ENCODE peak calls at places on chromosomes 1 and 21, in seven cellular contexts. P, W, V, F, N, Z and M are unnamed samples.

GRCh38 chr1:169364948-169365347 is 2.6 kb downstream of the NME7 start:
- DNase-seq in P (no peak), W (no peak), V (no peak), F (no peak), N (no peak), Z (no peak), M (no peak)

GRCh38 chr21:17476006-17476405 is 36.8 kb upstream of the CXADR start:
- DNase-seq in P (no peak), W (no peak), V (peak; percentile 79), F (no peak), N (no peak), Z (no peak), M (no peak)

GRCh38 chr1:243227596-243227995 is 27.5 kb downstream of the CEP170 start:
- DNase-seq in P (no peak), W (no peak), V (no peak), F (no peak), N (no peak), Z (no peak), M (no peak)

GRCh38 chr1:65148548-65149390 is 766 bp downstream of the AK4 start:
- DNase-seq in P (peak; percentile 19), W (peak; percentile 47), V (peak; percentile 63), F (peak; percentile 38), N (peak; percentile 50), Z (peak; percentile 17), M (peak; percentile 78)

GRCh38 chr1:112685913-112686312 is 11.5 kb downstream of the MOV10 start:
- DNase-seq in P (no peak), W (no peak), V (no peak), F (no peak), N (no peak), Z (no peak), M (no peak)

GRCh38 chr1:170893655-170894297 is 41.6 kb upstream of the MROH9 start:
- DNase-seq in P (no peak), W (no peak), V (no peak), F (no peak), N (no peak), Z (no peak), M (no peak)

GRCh38 chr1:42965339-42965738 is 6.7 kb upstream of the SLC2A1 start:
- DNase-seq in P (no peak), W (no peak), V (no peak), F (no peak), N (no peak), Z (no peak), M (no peak)

GRCh38 chr1:204288061-204288588 is 71.6 kb downstream of the PLEKHA6 start:
- DNase-seq in P (no peak), W (peak; percentile 80), V (peak; percentile 92), F (peak; percentile 97), N (peak; percentile 79), Z (no peak), M (no peak)

GRCh38 chr1:201457508-201457960 is 11.5 kb downstream of the PHLDA3 start:
- DNase-seq in P (no peak), W (no peak), V (no peak), F (no peak), N (no peak), Z (no peak), M (no peak)

GRCh38 chr1:230757856-230758704 is 10.9 kb downstream of the CAPN9 start:
- DNase-seq in P (no peak), W (no peak), V (no peak), F (no peak), N (no peak), Z (no peak), M (no peak)

GRCh38 chr21:44869860-44870747 is 3.4 kb downstream of the PTTG1IP start:
- DNase-seq in P (peak; percentile 96), W (peak; percentile 79), V (no peak), F (peak; percentile 60), N (peak; percentile 55), Z (no peak), M (no peak)

GRCh38 chr1:61640531-61641125 is 84.3 kb downstream of the TM2D1 start:
- DNase-seq in P (no peak), W (peak; percentile 47), V (no peak), F (no peak), N (no peak), Z (no peak), M (no peak)

GRCh38 chr1:111139956-111140679 is at the start of the genes CEPT1 and DRAM2:
- DNase-seq in P (peak; percentile 96), W (peak; percentile 96), V (peak; percentile 98), F (peak; percentile 71), N (peak; percentile 94), Z (peak; percentile 91), M (peak; percentile 99)

GRCh38 chr1:229347528-229347927 is 4.7 kb upstream of the CCSAP start:
- DNase-seq in P (no peak), W (no peak), V (no peak), F (no peak), N (no peak), Z (no peak), M (no peak)

GRCh38 chr1:43879414-43879813 is 54.2 kb upstream of the ARTN start:
- DNase-seq in P (peak; percentile 76), W (no peak), V (no peak), F (no peak), N (no peak), Z (no peak), M (no peak)

GRCh38 chr1:14784790-14785773 is 186.6 kb downstream of the KAZN start:
- DNase-seq in P (no peak), W (no peak), V (no peak), F (no peak), N (no peak), Z (no peak), M (no peak)

GRCh38 chr1:14783592-14783886 is 185.1 kb downstream of the KAZN start:
- DNase-seq in P (no peak), W (no peak), V (no peak), F (no peak), N (no peak), Z (no peak), M (peak; percentile 40)

GRCh38 chr1:14780271-14780670 is 181.8 kb downstream of the KAZN start:
- DNase-seq in P (no peak), W (no peak), V (no peak), F (no peak), N (peak; percentile 30), Z (no peak), M (no peak)

GRCh38 chr1:14781811-14782210 is 183.3 kb downstream of the KAZN start:
- DNase-seq in P (no peak), W (no peak), V (no peak), F (no peak), N (no peak), Z (no peak), M (no peak)

GRCh38 chr1:14782741-14783591 is 184.5 kb downstream of the KAZN start:
- DNase-seq in P (no peak), W (no peak), V (no peak), F (no peak), N (no peak), Z (no peak), M (no peak)
- TF ChIP-seq CTCF in P (peak; percentile 10), W (no peak), V (no peak), F (no peak), N (no peak), Z (no peak), M (no peak)

DNA sequence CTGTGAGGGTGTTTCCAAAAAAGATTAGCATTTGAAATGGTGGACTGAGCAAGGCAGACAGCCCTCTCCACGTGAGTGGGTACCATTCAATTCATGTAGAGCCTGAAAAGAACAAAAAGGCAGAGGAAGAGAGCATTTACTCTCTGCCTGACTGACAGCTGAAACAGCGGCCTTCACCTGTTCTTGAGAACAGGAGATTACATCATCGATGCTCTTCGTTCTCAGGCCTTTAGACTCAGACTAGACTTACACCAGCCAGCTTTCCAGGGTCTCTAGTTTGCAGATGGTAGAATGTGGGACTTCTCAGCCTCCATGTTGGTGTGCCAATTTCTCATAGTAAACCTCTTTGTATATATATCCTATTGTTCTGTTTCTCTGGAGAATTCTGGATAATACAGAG is 302.4 kb downstream of the BACH1 start:
- DNase-seq in P (no peak), W (no peak), V (no peak), F (no peak), N (no peak), Z (no peak), M (no peak)
- H3K4me1 ChIP-seq in P (no peaks in the 10 kb centered on the region), W (no peaks in the 10 kb centered on the region), V (no peaks in the 10 kb centered on the region), F (no peaks in the 10 kb centered on the region), N (no peaks in the 10 kb centered on the region), Z (no peaks in the 10 kb centered on the region), M (no peaks in the 10 kb centered on the region)

GRCh38 chr21:34074283-34075098 is 1.1 kb downstream of the MRPS6 start:
- DNase-seq in P (no peak), W (no peak), V (no peak), F (no peak), N (no peak), Z (no peak), M (no peak)

GRCh38 chr21:34071683-34072082 is 1.7 kb upstream of the MRPS6 start:
- DNase-seq in P (no peak), W (no peak), V (no peak), F (no peak), N (no peak), Z (no peak), M (no peak)

GRCh38 chr21:34073749-34074282 is 438 bp downstream of the MRPS6 start:
- DNase-seq in P (no peak), W (no peak), V (no peak), F (no peak), N (no peak), Z (no peak), M (peak; percentile 90)

GRCh38 chr21:34072145-34073031 is 990 bp upstream of the MRPS6 start:
- DNase-seq in P (no peak), W (peak; percentile 43), V (no peak), F (no peak), N (no peak), Z (peak; percentile 14), M (no peak)

DNA sequence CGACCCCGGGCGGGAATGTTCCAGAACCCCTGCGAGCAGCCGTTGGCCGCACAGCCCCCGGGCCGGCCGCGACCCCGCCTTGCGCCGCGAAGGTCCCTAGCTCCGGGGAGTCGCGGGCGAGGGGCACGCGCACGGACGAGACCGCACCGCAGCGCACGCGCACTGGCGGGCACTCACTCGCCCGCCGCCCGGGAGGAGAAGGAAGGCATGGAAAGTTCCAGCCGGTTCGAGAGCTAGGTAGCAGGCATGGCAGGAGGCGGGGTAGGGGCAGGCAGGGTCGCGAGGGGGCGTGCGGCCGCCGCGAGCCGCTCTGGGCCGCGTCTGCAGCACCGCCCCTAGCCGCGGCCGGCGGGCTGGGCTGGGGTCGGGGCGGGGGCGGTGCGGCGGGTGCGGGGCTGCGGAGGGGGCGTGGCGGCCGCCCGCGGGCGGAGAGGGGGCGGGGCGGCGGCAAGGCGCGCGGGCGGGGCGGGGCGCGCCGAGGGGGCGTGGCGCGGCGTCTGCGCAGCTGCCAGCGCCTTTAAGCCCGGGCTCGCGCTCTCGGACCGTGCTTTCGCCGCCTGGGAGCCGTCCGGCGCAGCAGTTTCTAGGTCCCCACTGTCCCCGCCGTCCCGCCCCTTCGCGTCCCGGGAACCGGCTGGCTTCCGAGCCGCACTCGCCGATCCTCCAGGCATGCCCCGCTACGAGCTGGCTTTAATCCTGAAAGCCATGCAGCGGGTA is at the start of the genes MRPS6 and SLC5A3:
- DNase-seq in P (peak; percentile 81), W (peak; percentile 81), V (peak; percentile 91), F (peak; percentile 13), N (peak; percentile 88), Z (peak; percentile 57), M (peak; percentile 95)
- TF ChIP-seq POLR2A in P (peak; percentile 89), W (peak; percentile 88), V (peak; percentile 93), F (peak; percentile 97), N (peak; percentile 61), Z (peak; percentile 54), M (no peak)

DNA sequence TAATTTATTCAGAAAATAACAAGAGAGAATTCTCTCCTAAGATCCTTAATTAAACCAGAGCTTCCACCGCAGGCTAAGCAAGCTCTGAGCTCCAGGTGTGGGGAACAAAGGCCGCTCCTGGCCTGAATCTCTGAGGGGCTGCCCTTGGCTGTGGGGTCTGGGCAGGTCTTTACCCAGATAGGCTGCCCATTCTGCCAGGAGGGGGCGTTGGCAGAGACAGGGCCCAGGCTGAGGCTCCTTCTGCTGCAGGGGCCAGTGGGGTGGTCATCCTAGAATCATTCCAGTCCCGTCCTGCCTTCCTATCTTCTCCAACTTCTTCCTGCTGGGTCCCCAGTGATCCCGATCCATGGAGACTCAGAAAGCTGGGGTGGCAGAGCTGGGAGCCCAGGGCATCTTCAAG is 82.9 kb upstream of the POU3F1 start:
- DNase-seq in P (no peak), W (no peak), V (no peak), F (no peak), N (no peak), Z (no peak), M (no peak)
- TF ChIP-seq CTCF in P (no peak), W (no peak), V (no peak), F (no peak), N (no peak), Z (no peak), M (no peak)